ENCODE peak calls at places on chromosomes 5 and 9, in nine cellular contexts. One of them, this sample, is unnamed.

GRCh38 chr9:91758491-91758981 is 191.5 kb downstream of the ROR2 start:
- DNase-seq in Ammon's horn: no peak
- DNase-seq in NCI-H82: peak; percentile 76
- DNase-seq in stimulated activated naive CD8-positive, alpha-beta T cell treated with anti-CD3 and anti-CD28 coated beads, Interleukin-15, amount 100 ng/mL, for 72 hours: peak; percentile 36
- DNase-seq in NCI-H1092: peak; percentile 20
- DNase-seq in NCI-H2107: no peak
- DNase-seq in mesenteric fat pad: no peak
- DNase-seq in AG10803: peak; percentile 49
- DNase-seq in A549: peak; percentile 55
- DNase-seq in this sample: no peak

GRCh38 chr9:129027685-129028191 is 393 bp downstream of the SH3GLB2 start:
- DNase-seq in Ammon's horn: no peak
- DNase-seq in NCI-H82: peak; percentile 79
- DNase-seq in stimulated activated naive CD8-positive, alpha-beta T cell treated with anti-CD3 and anti-CD28 coated beads, Interleukin-15, amount 100 ng/mL, for 72 hours: no peak
- DNase-seq in NCI-H1092: peak; percentile 56
- DNase-seq in NCI-H2107: no peak
- DNase-seq in mesenteric fat pad: no peak
- DNase-seq in AG10803: peak; percentile 20
- DNase-seq in A549: peak; percentile 66
- DNase-seq in this sample: peak; percentile 55

GRCh38 chr5:149957855-149958254 is 2.7 kb upstream of the SLC26A2 start:
- DNase-seq in Ammon's horn: no peak
- DNase-seq in NCI-H82: peak; percentile 67
- DNase-seq in stimulated activated naive CD8-positive, alpha-beta T cell treated with anti-CD3 and anti-CD28 coated beads, Interleukin-15, amount 100 ng/mL, for 72 hours: no peak
- DNase-seq in NCI-H1092: no peak
- DNase-seq in NCI-H2107: no peak
- DNase-seq in mesenteric fat pad: no peak
- DNase-seq in AG10803: no peak
- DNase-seq in A549: peak; percentile 89
- DNase-seq in this sample: no peak

GRCh38 chr5:139379626-139380449 is 3.3 kb downstream of the SLC23A1 start:
- DNase-seq in Ammon's horn: no peak
- DNase-seq in NCI-H82: no peak
- DNase-seq in stimulated activated naive CD8-positive, alpha-beta T cell treated with anti-CD3 and anti-CD28 coated beads, Interleukin-15, amount 100 ng/mL, for 72 hours: no peak
- DNase-seq in NCI-H1092: no peak
- DNase-seq in NCI-H2107: no peak
- DNase-seq in mesenteric fat pad: no peak
- DNase-seq in AG10803: no peak
- DNase-seq in A549: no peak
- DNase-seq in this sample: no peak

GRCh38 chr9:68454579-68455334 is 85.9 kb downstream of the TMEM252 start:
- DNase-seq in Ammon's horn: no peak
- DNase-seq in NCI-H82: no peak
- DNase-seq in stimulated activated naive CD8-positive, alpha-beta T cell treated with anti-CD3 and anti-CD28 coated beads, Interleukin-15, amount 100 ng/mL, for 72 hours: no peak
- DNase-seq in NCI-H1092: no peak
- DNase-seq in NCI-H2107: no peak
- DNase-seq in mesenteric fat pad: no peak
- DNase-seq in AG10803: no peak
- DNase-seq in A549: no peak
- DNase-seq in this sample: no peak

GRCh38 chr5:143436871-143437270 is 33.4 kb upstream of the NR3C1 start:
- DNase-seq in Ammon's horn: no peak
- DNase-seq in NCI-H82: no peak
- DNase-seq in stimulated activated naive CD8-positive, alpha-beta T cell treated with anti-CD3 and anti-CD28 coated beads, Interleukin-15, amount 100 ng/mL, for 72 hours: no peak
- DNase-seq in NCI-H1092: no peak
- DNase-seq in NCI-H2107: no peak
- DNase-seq in mesenteric fat pad: no peak
- DNase-seq in AG10803: no peak
- DNase-seq in A549: no peak
- DNase-seq in this sample: no peak

GRCh38 chr5:43627028-43627427 is 24.0 kb downstream of the NNT start:
- DNase-seq in Ammon's horn: peak; percentile 15
- DNase-seq in NCI-H82: peak; percentile 77
- DNase-seq in stimulated activated naive CD8-positive, alpha-beta T cell treated with anti-CD3 and anti-CD28 coated beads, Interleukin-15, amount 100 ng/mL, for 72 hours: no peak
- DNase-seq in NCI-H1092: no peak
- DNase-seq in NCI-H2107: no peak
- DNase-seq in mesenteric fat pad: no peak
- DNase-seq in AG10803: peak; percentile 63
- DNase-seq in A549: peak; percentile 81
- DNase-seq in this sample: no peak

GRCh38 chr5:136086776-136087566 is 45.7 kb upstream of the SMAD5 start:
- DNase-seq in Ammon's horn: no peak
- DNase-seq in NCI-H82: no peak
- DNase-seq in stimulated activated naive CD8-positive, alpha-beta T cell treated with anti-CD3 and anti-CD28 coated beads, Interleukin-15, amount 100 ng/mL, for 72 hours: no peak
- DNase-seq in NCI-H1092: no peak
- DNase-seq in NCI-H2107: no peak
- DNase-seq in mesenteric fat pad: no peak
- DNase-seq in AG10803: no peak
- DNase-seq in A549: no peak
- DNase-seq in this sample: no peak

GRCh38 chr5:35172526-35172925 is 57.8 kb downstream of the PRLR start:
- DNase-seq in Ammon's horn: no peak
- DNase-seq in NCI-H82: no peak
- DNase-seq in stimulated activated naive CD8-positive, alpha-beta T cell treated with anti-CD3 and anti-CD28 coated beads, Interleukin-15, amount 100 ng/mL, for 72 hours: no peak
- DNase-seq in NCI-H1092: no peak
- DNase-seq in NCI-H2107: no peak
- DNase-seq in mesenteric fat pad: no peak
- DNase-seq in AG10803: no peak
- DNase-seq in A549: no peak
- DNase-seq in this sample: no peak

GRCh38 chr9:132985489-132985888 is 7.0 kb downstream of the GFI1B start:
- DNase-seq in Ammon's horn: no peak
- DNase-seq in NCI-H82: no peak
- DNase-seq in stimulated activated naive CD8-positive, alpha-beta T cell treated with anti-CD3 and anti-CD28 coated beads, Interleukin-15, amount 100 ng/mL, for 72 hours: no peak
- DNase-seq in NCI-H1092: no peak
- DNase-seq in NCI-H2107: no peak
- DNase-seq in mesenteric fat pad: no peak
- DNase-seq in AG10803: no peak
- DNase-seq in A549: no peak
- DNase-seq in this sample: no peak

GRCh38 chr5:159033351-159033657 is 66.4 kb downstream of the EBF1 start:
- DNase-seq in Ammon's horn: no peak
- DNase-seq in NCI-H82: peak; percentile 35
- DNase-seq in stimulated activated naive CD8-positive, alpha-beta T cell treated with anti-CD3 and anti-CD28 coated beads, Interleukin-15, amount 100 ng/mL, for 72 hours: no peak
- DNase-seq in NCI-H1092: no peak
- DNase-seq in NCI-H2107: no peak
- DNase-seq in mesenteric fat pad: no peak
- DNase-seq in AG10803: no peak
- DNase-seq in A549: no peak
- DNase-seq in this sample: no peak

GRCh38 chr9:69571032-69571431 is 101.1 kb downstream of the APBA1 start:
- DNase-seq in Ammon's horn: no peak
- DNase-seq in NCI-H82: no peak
- DNase-seq in stimulated activated naive CD8-positive, alpha-beta T cell treated with anti-CD3 and anti-CD28 coated beads, Interleukin-15, amount 100 ng/mL, for 72 hours: no peak
- DNase-seq in NCI-H1092: no peak
- DNase-seq in NCI-H2107: no peak
- DNase-seq in mesenteric fat pad: no peak
- DNase-seq in AG10803: no peak
- DNase-seq in A549: no peak
- DNase-seq in this sample: no peak

GRCh38 chr9:127021664-127022337 is 100.6 kb downstream of the ANGPTL2 start:
- DNase-seq in Ammon's horn: peak; percentile 93
- DNase-seq in NCI-H82: peak; percentile 98
- DNase-seq in stimulated activated naive CD8-positive, alpha-beta T cell treated with anti-CD3 and anti-CD28 coated beads, Interleukin-15, amount 100 ng/mL, for 72 hours: no peak
- DNase-seq in NCI-H1092: peak; percentile 29
- DNase-seq in NCI-H2107: no peak
- DNase-seq in mesenteric fat pad: peak; percentile 89
- DNase-seq in AG10803: peak; percentile 99
- DNase-seq in A549: no peak
- DNase-seq in this sample: peak; percentile 89

GRCh38 chr5:151772029-151772867 is 494 bp downstream of the G3BP1 start:
- DNase-seq in Ammon's horn: peak; percentile 56
- DNase-seq in NCI-H82: peak; percentile 43
- DNase-seq in stimulated activated naive CD8-positive, alpha-beta T cell treated with anti-CD3 and anti-CD28 coated beads, Interleukin-15, amount 100 ng/mL, for 72 hours: peak; percentile 66
- DNase-seq in NCI-H1092: peak; percentile 6
- DNase-seq in NCI-H2107: no peak
- DNase-seq in mesenteric fat pad: no peak
- DNase-seq in AG10803: no peak
- DNase-seq in A549: peak; percentile 26
- DNase-seq in this sample: peak; percentile 52

GRCh38 chr5:97986069-97986468 is 787.4 kb upstream of the RGMB start:
- DNase-seq in Ammon's horn: no peak
- DNase-seq in NCI-H82: no peak
- DNase-seq in stimulated activated naive CD8-positive, alpha-beta T cell treated with anti-CD3 and anti-CD28 coated beads, Interleukin-15, amount 100 ng/mL, for 72 hours: no peak
- DNase-seq in NCI-H1092: no peak
- DNase-seq in NCI-H2107: no peak
- DNase-seq in mesenteric fat pad: no peak
- DNase-seq in AG10803: peak; percentile 61
- DNase-seq in A549: no peak
- DNase-seq in this sample: no peak

GRCh38 chr9:72986522-72987116 is 33.8 kb upstream of the ALDH1A1 start:
- DNase-seq in Ammon's horn: no peak
- DNase-seq in NCI-H82: no peak
- DNase-seq in stimulated activated naive CD8-positive, alpha-beta T cell treated with anti-CD3 and anti-CD28 coated beads, Interleukin-15, amount 100 ng/mL, for 72 hours: no peak
- DNase-seq in NCI-H1092: no peak
- DNase-seq in NCI-H2107: no peak
- DNase-seq in mesenteric fat pad: no peak
- DNase-seq in AG10803: no peak
- DNase-seq in A549: peak; percentile 69
- DNase-seq in this sample: no peak

GRCh38 chr5:10632110-10632903 is 68.4 kb downstream of the ANKRD33B start:
- DNase-seq in Ammon's horn: no peak
- DNase-seq in NCI-H82: no peak
- DNase-seq in stimulated activated naive CD8-positive, alpha-beta T cell treated with anti-CD3 and anti-CD28 coated beads, Interleukin-15, amount 100 ng/mL, for 72 hours: no peak
- DNase-seq in NCI-H1092: no peak
- DNase-seq in NCI-H2107: no peak
- DNase-seq in mesenteric fat pad: no peak
- DNase-seq in AG10803: no peak
- DNase-seq in A549: no peak
- DNase-seq in this sample: no peak

GRCh38 chr5:180343110-180343845 is 9.9 kb downstream of the GFPT2 start:
- DNase-seq in Ammon's horn: peak; percentile 65
- DNase-seq in NCI-H82: no peak
- DNase-seq in stimulated activated naive CD8-positive, alpha-beta T cell treated with anti-CD3 and anti-CD28 coated beads, Interleukin-15, amount 100 ng/mL, for 72 hours: no peak
- DNase-seq in NCI-H1092: no peak
- DNase-seq in NCI-H2107: no peak
- DNase-seq in mesenteric fat pad: no peak
- DNase-seq in AG10803: peak; percentile 73
- DNase-seq in A549: no peak
- DNase-seq in this sample: no peak

GRCh38 chr5:110414360-110414759 is 312.1 kb downstream of the TMEM232 start:
- DNase-seq in Ammon's horn: peak; percentile 6
- DNase-seq in NCI-H82: no peak
- DNase-seq in stimulated activated naive CD8-positive, alpha-beta T cell treated with anti-CD3 and anti-CD28 coated beads, Interleukin-15, amount 100 ng/mL, for 72 hours: no peak
- DNase-seq in NCI-H1092: no peak
- DNase-seq in NCI-H2107: no peak
- DNase-seq in mesenteric fat pad: no peak
- DNase-seq in AG10803: peak; percentile 42
- DNase-seq in A549: no peak
- DNase-seq in this sample: peak; percentile 1

GRCh38 chr9:120654278-120654677 is 60.0 kb downstream of the MEGF9 start:
- DNase-seq in Ammon's horn: no peak
- DNase-seq in NCI-H82: no peak
- DNase-seq in stimulated activated naive CD8-positive, alpha-beta T cell treated with anti-CD3 and anti-CD28 coated beads, Interleukin-15, amount 100 ng/mL, for 72 hours: no peak
- DNase-seq in NCI-H1092: no peak
- DNase-seq in NCI-H2107: no peak
- DNase-seq in mesenteric fat pad: no peak
- DNase-seq in AG10803: no peak
- DNase-seq in A549: no peak
- DNase-seq in this sample: no peak

GRCh38 chr9:93308158-93308602 is 124.2 kb downstream of the WNK2 start:
- DNase-seq in Ammon's horn: no peak
- DNase-seq in NCI-H82: no peak
- DNase-seq in stimulated activated naive CD8-positive, alpha-beta T cell treated with anti-CD3 and anti-CD28 coated beads, Interleukin-15, amount 100 ng/mL, for 72 hours: no peak
- DNase-seq in NCI-H1092: no peak
- DNase-seq in NCI-H2107: no peak
- DNase-seq in mesenteric fat pad: peak; percentile 85
- DNase-seq in AG10803: no peak
- DNase-seq in A549: no peak
- DNase-seq in this sample: no peak

GRCh38 chr5:37571974-37572373 is 192.9 kb downstream of the WDR70 start:
- DNase-seq in Ammon's horn: no peak
- DNase-seq in NCI-H82: no peak
- DNase-seq in stimulated activated naive CD8-positive, alpha-beta T cell treated with anti-CD3 and anti-CD28 coated beads, Interleukin-15, amount 100 ng/mL, for 72 hours: no peak
- DNase-seq in NCI-H1092: no peak
- DNase-seq in NCI-H2107: no peak
- DNase-seq in mesenteric fat pad: no peak
- DNase-seq in AG10803: no peak
- DNase-seq in A549: no peak
- DNase-seq in this sample: no peak

GRCh38 chr5:99037668-99038067 is 108.9 kb upstream of the CHD1 start:
- DNase-seq in Ammon's horn: no peak
- DNase-seq in NCI-H82: no peak
- DNase-seq in stimulated activated naive CD8-positive, alpha-beta T cell treated with anti-CD3 and anti-CD28 coated beads, Interleukin-15, amount 100 ng/mL, for 72 hours: no peak
- DNase-seq in NCI-H1092: no peak
- DNase-seq in NCI-H2107: no peak
- DNase-seq in mesenteric fat pad: no peak
- DNase-seq in AG10803: no peak
- DNase-seq in A549: no peak
- DNase-seq in this sample: no peak

GRCh38 chr5:89047591-89047990 is 164.6 kb upstream of the MEF2C start:
- DNase-seq in Ammon's horn: no peak
- DNase-seq in NCI-H82: no peak
- DNase-seq in stimulated activated naive CD8-positive, alpha-beta T cell treated with anti-CD3 and anti-CD28 coated beads, Interleukin-15, amount 100 ng/mL, for 72 hours: no peak
- DNase-seq in NCI-H1092: no peak
- DNase-seq in NCI-H2107: no peak
- DNase-seq in mesenteric fat pad: no peak
- DNase-seq in AG10803: peak; percentile 66
- DNase-seq in A549: no peak
- DNase-seq in this sample: no peak

GRCh38 chr5:38574009-38574408 is 17.6 kb upstream of the LIFR start:
- DNase-seq in Ammon's horn: no peak
- DNase-seq in NCI-H82: no peak
- DNase-seq in stimulated activated naive CD8-positive, alpha-beta T cell treated with anti-CD3 and anti-CD28 coated beads, Interleukin-15, amount 100 ng/mL, for 72 hours: no peak
- DNase-seq in NCI-H1092: no peak
- DNase-seq in NCI-H2107: no peak
- DNase-seq in mesenteric fat pad: no peak
- DNase-seq in AG10803: no peak
- DNase-seq in A549: no peak
- DNase-seq in this sample: no peak

This sample was measured in midbrain.